ENCODE peak calls at places on chromosome 19, in four cellular contexts. One of them, this sample, is unnamed. For H3K4me1, the result is how much of the 10 kb centered on the place peaks cover.

GRCh38 chr19:53432088-53432661 is 391 bp downstream of the ZNF761 start:
- DNase-seq in thoracic aorta: no peak
- DNase-seq in PC-3: peak
- DNase-seq in lower lobe of right lung: peak
- DNase-seq in this sample: peak

GRCh38 chr19:41994521-41994971 is 516 bp upstream of the ATP1A3 start:
- DNase-seq in thoracic aorta: no peak
- DNase-seq in PC-3: no peak
- DNase-seq in lower lobe of right lung: no peak
- DNase-seq in this sample: no peak

GRCh38 chr19:17743874-17744273 is 7.4 kb upstream of the FCHO1 start:
- DNase-seq in thoracic aorta: no peak
- DNase-seq in PC-3: peak
- DNase-seq in lower lobe of right lung: no peak
- DNase-seq in this sample: no peak

GRCh38 chr19:13043285-13043684 is 48.0 kb downstream of the NFIX start:
- DNase-seq in thoracic aorta: no peak
- DNase-seq in PC-3: no peak
- DNase-seq in lower lobe of right lung: no peak
- DNase-seq in this sample: no peak

GRCh38 chr19:51994048-51994644 is 7.5 kb upstream of the ZNF350 start:
- DNase-seq in thoracic aorta: no peak
- DNase-seq in PC-3: no peak
- DNase-seq in lower lobe of right lung: no peak
- DNase-seq in this sample: no peak

GRCh38 chr19:41089955-41090354 is 1.7 kb downstream of the CYP2A13 start:
- DNase-seq in thoracic aorta: no peak
- DNase-seq in PC-3: no peak
- DNase-seq in lower lobe of right lung: no peak
- DNase-seq in this sample: no peak

GRCh38 chr19:34480971-34481821 is at the start of gene WTIP:
- DNase-seq in thoracic aorta: peak
- DNase-seq in PC-3: peak
- DNase-seq in lower lobe of right lung: peak
- DNase-seq in this sample: peak

GRCh38 chr19:45779231-45780145 is 2.8 kb downstream of the DMPK start:
- DNase-seq in thoracic aorta: peak
- DNase-seq in PC-3: peak
- DNase-seq in lower lobe of right lung: peak
- DNase-seq in this sample: peak

GRCh38 chr19:12052057-12052570 is 647 bp downstream of the ZNF878 start:
- DNase-seq in thoracic aorta: no peak
- DNase-seq in PC-3: peak
- DNase-seq in lower lobe of right lung: no peak
- DNase-seq in this sample: no peak

GRCh38 chr19:44891016-44891882 is at the start of gene TOMM40:
- DNase-seq in thoracic aorta: peak
- DNase-seq in PC-3: no peak
- DNase-seq in lower lobe of right lung: peak
- DNase-seq in this sample: no peak

GRCh38 chr19:35712910-35713845 is 4.6 kb upstream of the KMT2B start:
- DNase-seq in thoracic aorta: no peak
- DNase-seq in PC-3: no peak
- DNase-seq in lower lobe of right lung: no peak
- DNase-seq in this sample: no peak

GRCh38 chr19:35306473-35307246 is 14.7 kb downstream of the MAG start:
- DNase-seq in thoracic aorta: no peak
- DNase-seq in PC-3: peak
- DNase-seq in lower lobe of right lung: no peak
- DNase-seq in this sample: no peak

GRCh38 chr19:34096020-34096915 is 76.0 kb upstream of the LSM14A start:
- DNase-seq in thoracic aorta: no peak
- DNase-seq in PC-3: peak
- DNase-seq in lower lobe of right lung: no peak
- DNase-seq in this sample: peak

GRCh38 chr19:13430790-13431582 is 75.3 kb downstream of the CACNA1A start:
- DNase-seq in thoracic aorta: no peak
- DNase-seq in PC-3: peak
- DNase-seq in lower lobe of right lung: peak
- DNase-seq in this sample: peak

GRCh38 chr19:16441661-16442071 is 30.1 kb downstream of the EPS15L1 start:
- DNase-seq in thoracic aorta: no peak
- DNase-seq in PC-3: peak
- DNase-seq in lower lobe of right lung: no peak
- DNase-seq in this sample: no peak

GRCh38 chr19:4635763-4636135 is 3.6 kb upstream of the TNFAIP8L1 start:
- DNase-seq in thoracic aorta: no peak
- DNase-seq in PC-3: no peak
- DNase-seq in lower lobe of right lung: no peak
- DNase-seq in this sample: no peak

GRCh38 chr19:35879770-35880317 is 11.5 kb downstream of the APLP1 start:
- DNase-seq in thoracic aorta: peak
- DNase-seq in PC-3: peak
- DNase-seq in lower lobe of right lung: peak
- DNase-seq in this sample: peak

GRCh38 chr19:37304190-37304883 is 66.6 kb upstream of the ZNF527 start:
- DNase-seq in thoracic aorta: no peak
- DNase-seq in PC-3: no peak
- DNase-seq in lower lobe of right lung: peak
- DNase-seq in this sample: peak

GRCh38 chr19:28155265-28155664 is 1057.7 kb downstream of the UQCRFS1 start:
- DNase-seq in thoracic aorta: no peak
- DNase-seq in PC-3: no peak
- DNase-seq in lower lobe of right lung: no peak
- DNase-seq in this sample: no peak

GRCh38 chr19:13240312-13241022 is 90.3 kb downstream of the IER2 start:
- DNase-seq in thoracic aorta: no peak
- DNase-seq in PC-3: peak
- DNase-seq in lower lobe of right lung: no peak
- DNase-seq in this sample: no peak

GRCh38 chr19:32241957-32242710 is 103.3 kb upstream of the ZNF507 start:
- DNase-seq in thoracic aorta: no peak
- DNase-seq in PC-3: no peak
- DNase-seq in lower lobe of right lung: no peak
- DNase-seq in this sample: no peak

GRCh38 chr19:32674959-32675719 is at the start of gene ANKRD27:
- DNase-seq in thoracic aorta: peak
- DNase-seq in PC-3: peak
- DNase-seq in lower lobe of right lung: peak
- DNase-seq in this sample: peak

GRCh38 chr19:39341122-39341719 is 1.0 kb upstream of the SAMD4B start:
- DNase-seq in thoracic aorta: no peak
- DNase-seq in PC-3: peak
- DNase-seq in lower lobe of right lung: peak
- DNase-seq in this sample: peak

GRCh38 chr19:12721656-12722565 is 1.8 kb downstream of the TNPO2 start:
- DNase-seq in thoracic aorta: no peak
- DNase-seq in PC-3: peak
- DNase-seq in lower lobe of right lung: peak
- DNase-seq in this sample: peak

GRCh38 chr19:33705090-33705847 is 83.5 kb downstream of the CHST8 start:
- DNase-seq in thoracic aorta: no peak
- DNase-seq in PC-3: no peak
- DNase-seq in lower lobe of right lung: no peak
- DNase-seq in this sample: no peak

GRCh38 chr19:9839415-9839814 is 4.3 kb downstream of the PIN1 start:
- DNase-seq in thoracic aorta: no peak
- DNase-seq in PC-3: peak
- DNase-seq in lower lobe of right lung: no peak
- DNase-seq in this sample: no peak

GRCh38 chr19:10514211-10515145 is 2.8 kb downstream of the S1PR5 start:
- DNase-seq in thoracic aorta: no peak
- DNase-seq in PC-3: no peak
- DNase-seq in lower lobe of right lung: no peak
- DNase-seq in this sample: no peak

GRCh38 chr19:50759886-50760285 is 10.4 kb upstream of the GPR32 start:
- DNase-seq in thoracic aorta: no peak
- DNase-seq in PC-3: peak
- DNase-seq in lower lobe of right lung: no peak
- DNase-seq in this sample: no peak

GRCh38 chr19:28466107-28467045 is 746.6 kb downstream of the UQCRFS1 start:
- DNase-seq in thoracic aorta: no peak
- DNase-seq in PC-3: peak
- DNase-seq in lower lobe of right lung: peak
- DNase-seq in this sample: peak

GRCh38 chr19:48461982-48462655 is 6.7 kb downstream of the KCNJ14 start:
- DNase-seq in thoracic aorta: no peak
- DNase-seq in PC-3: no peak
- DNase-seq in lower lobe of right lung: no peak
- DNase-seq in this sample: peak

GRCh38 chr19:38743394-38744297 is 628 bp downstream of the CAPN12 start:
- DNase-seq in thoracic aorta: no peak
- DNase-seq in PC-3: no peak
- DNase-seq in lower lobe of right lung: peak
- DNase-seq in this sample: no peak

GRCh38 chr19:5046339-5047039 is 77.6 kb downstream of the KDM4B start:
- DNase-seq in thoracic aorta: no peak
- DNase-seq in PC-3: peak
- DNase-seq in lower lobe of right lung: peak
- DNase-seq in this sample: no peak

GRCh38 chr19:56270676-56271075 is 1.9 kb upstream of the EDDM13 start:
- DNase-seq in thoracic aorta: no peak
- DNase-seq in PC-3: peak
- DNase-seq in lower lobe of right lung: peak
- DNase-seq in this sample: peak
- H3K27ac ChIP-seq in thoracic aorta: no peak
- H3K27ac ChIP-seq in PC-3: no peak
- H3K27ac ChIP-seq in lower lobe of right lung: no peak
- H3K27ac ChIP-seq in this sample: no peak

GRCh38 chr19:2278504-2279158 is 3.3 kb downstream of the PEAK3 start:
- DNase-seq in thoracic aorta: no peak
- DNase-seq in PC-3: no peak
- DNase-seq in lower lobe of right lung: no peak
- DNase-seq in this sample: no peak
- H3K4me1 ChIP-seq in thoracic aorta: under half
- H3K4me1 ChIP-seq in PC-3: under half
- H3K4me1 ChIP-seq in lower lobe of right lung: under half
- H3K4me1 ChIP-seq in this sample: under half

GRCh38 chr19:383922-384800 is 24.8 kb downstream of the C2CD4C start:
- DNase-seq in thoracic aorta: no peak
- DNase-seq in PC-3: no peak
- DNase-seq in lower lobe of right lung: peak
- DNase-seq in this sample: no peak
- TF ChIP-seq CTCF in thoracic aorta: peak
- TF ChIP-seq CTCF in PC-3: no peak
- TF ChIP-seq CTCF in lower lobe of right lung: peak
- TF ChIP-seq CTCF in this sample: peak

DNA sequence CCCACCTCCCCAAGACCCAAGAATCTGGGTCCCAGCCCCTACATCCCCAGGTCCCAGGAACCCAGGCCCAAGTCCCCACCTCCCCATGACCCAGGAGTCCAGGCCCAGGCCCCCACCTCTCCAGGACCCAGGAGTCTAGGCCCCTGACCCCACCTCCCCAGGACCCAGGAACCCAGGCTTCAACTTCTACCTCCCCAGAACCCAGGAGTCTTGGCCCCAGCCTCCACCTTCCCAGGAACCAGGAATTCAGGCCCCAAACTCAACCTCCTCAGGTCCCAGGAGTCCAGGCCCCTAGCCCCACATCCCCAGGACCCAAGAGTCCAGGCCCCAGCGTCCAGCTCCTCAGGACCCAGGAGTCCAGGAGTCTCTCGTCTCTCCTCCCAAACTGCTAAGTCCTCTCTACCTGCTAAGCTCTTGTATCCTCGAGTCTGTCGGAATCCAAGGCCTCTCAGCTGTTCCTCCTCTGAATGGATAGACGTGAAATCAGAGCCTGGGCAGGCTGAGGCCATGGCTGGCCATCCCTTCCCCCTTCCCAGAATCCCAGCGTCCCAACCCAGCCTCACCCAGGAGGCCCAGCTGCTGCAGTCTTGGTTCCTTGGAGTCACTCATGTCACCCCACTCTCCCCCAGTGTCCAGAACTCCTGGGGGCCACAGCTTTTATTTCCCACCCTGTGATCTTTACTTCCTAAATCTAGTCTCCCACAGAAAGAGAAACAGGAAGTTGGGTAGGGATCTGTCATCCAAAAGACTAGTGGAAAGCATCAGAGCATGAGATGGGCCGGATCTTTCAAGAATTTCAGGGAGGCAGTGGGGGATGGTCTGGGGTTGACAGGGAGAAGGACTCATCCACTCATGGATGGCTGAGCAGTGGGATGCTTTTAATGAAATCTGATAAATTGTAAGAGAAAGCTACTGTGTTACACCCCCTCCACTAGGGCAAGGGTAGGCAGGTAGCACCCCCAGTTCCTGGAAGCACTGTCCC is at the start of gene CD209:
- DNase-seq in thoracic aorta: no peak
- DNase-seq in PC-3: no peak
- DNase-seq in lower lobe of right lung: no peak
- DNase-seq in this sample: peak
- H3K27ac ChIP-seq in thoracic aorta: no peak
- H3K27ac ChIP-seq in PC-3: no peak
- H3K27ac ChIP-seq in lower lobe of right lung: no peak
- H3K27ac ChIP-seq in this sample: no peak

GRCh38 chr19:2527716-2528115 is 51.8 kb downstream of the GADD45B start:
- DNase-seq in thoracic aorta: no peak
- DNase-seq in PC-3: no peak
- DNase-seq in lower lobe of right lung: no peak
- DNase-seq in this sample: no peak
- H3K4me1 ChIP-seq in thoracic aorta: under half
- H3K4me1 ChIP-seq in PC-3: under half
- H3K4me1 ChIP-seq in lower lobe of right lung: under half
- H3K4me1 ChIP-seq in this sample: under half

GRCh38 chr19:30406220-30406944 is 34.2 kb downstream of the ZNF536 start:
- DNase-seq in thoracic aorta: no peak
- DNase-seq in PC-3: no peak
- DNase-seq in lower lobe of right lung: no peak
- DNase-seq in this sample: peak
- TF ChIP-seq CTCF in thoracic aorta: no peak
- TF ChIP-seq CTCF in PC-3: peak
- TF ChIP-seq CTCF in lower lobe of right lung: no peak
- TF ChIP-seq CTCF in this sample: peak

GRCh38 chr19:49473868-49474544 is at the start of gene FLT3LG:
- DNase-seq in thoracic aorta: no peak
- DNase-seq in PC-3: peak
- DNase-seq in lower lobe of right lung: peak
- DNase-seq in this sample: peak
- H3K27ac ChIP-seq in thoracic aorta: peak
- H3K27ac ChIP-seq in PC-3: no peak
- H3K27ac ChIP-seq in lower lobe of right lung: peak
- H3K27ac ChIP-seq in this sample: no peak

GRCh38 chr19:6516018-6516658 is 14.0 kb upstream of the TUBB4A start:
- DNase-seq in thoracic aorta: peak
- DNase-seq in PC-3: peak
- DNase-seq in lower lobe of right lung: peak
- DNase-seq in this sample: peak

GRCh38 chr19:6519289-6519688 is 11.5 kb upstream of the TNFSF9 start:
- DNase-seq in thoracic aorta: no peak
- DNase-seq in PC-3: peak
- DNase-seq in lower lobe of right lung: no peak
- DNase-seq in this sample: no peak

GRCh38 chr19:6510618-6511017 is 8.5 kb upstream of the TUBB4A start:
- DNase-seq in thoracic aorta: no peak
- DNase-seq in PC-3: no peak
- DNase-seq in lower lobe of right lung: no peak
- DNase-seq in this sample: no peak

GRCh38 chr19:6516659-6517291 is 14.1 kb upstream of the TNFSF9 start:
- DNase-seq in thoracic aorta: peak
- DNase-seq in PC-3: peak
- DNase-seq in lower lobe of right lung: peak
- DNase-seq in this sample: peak

GRCh38 chr19:6514926-6515325 is 12.8 kb upstream of the TUBB4A start:
- DNase-seq in thoracic aorta: no peak
- DNase-seq in PC-3: no peak
- DNase-seq in lower lobe of right lung: no peak
- DNase-seq in this sample: no peak
- H3K4me1 ChIP-seq in thoracic aorta: under half
- H3K4me1 ChIP-seq in PC-3: under half
- H3K4me1 ChIP-seq in lower lobe of right lung: under half
- H3K4me1 ChIP-seq in this sample: under half